ENCODE peak calls at places on chromosomes 3 and 15, in six cellular contexts. Y is Daoy, P is sigmoid colon, J is left lung, Q is fibroblast of gingiva, W is GM18507. I is an unnamed sample.
A peak's percentile ranks its signal among the peaks of the same experiment; 100 is the strongest.

GRCh38 chr3:124498891-124499290 is 231.4 kb upstream of the UMPS start:
- DNase-seq in Y (no peak), J (no peak), W (no peak), Q (no peak), P (no peak), I (no peak)

GRCh38 chr3:2094941-2095340 is 3.7 kb upstream of the CNTN4 start:
- DNase-seq in P (no peak), Y (no peak), Q (no peak), J (no peak), W (no peak), I (no peak)

GRCh38 chr15:27399236-27399635 is 428.3 kb downstream of the GABRG3 start:
- DNase-seq in P (no peak), Y (no peak), Q (no peak), W (no peak), J (no peak), I (no peak)

GRCh38 chr3:171277456-171278406 is 182.5 kb downstream of the TNIK start:
- DNase-seq in Y (no peak), W (no peak), Q (peak; percentile 26), P (no peak), J (no peak), I (no peak)

GRCh38 chr3:104102386-104102785 is 1264.3 kb upstream of the ALCAM start:
- DNase-seq in Y (no peak), P (no peak), Q (peak; percentile 25), W (no peak), J (no peak), I (peak; percentile 36)

GRCh38 chr3:169966951-169967915 is 626 bp downstream of the SEC62 start:
- DNase-seq in Y (peak; percentile 32), P (peak; percentile 76), J (peak; percentile 91), W (no peak), Q (peak; percentile 61), I (no peak)

GRCh38 chr3:126439346-126439967 is 36.2 kb downstream of the ZXDC start:
- DNase-seq in Y (no peak), W (no peak), J (peak; percentile 64), Q (no peak), P (peak; percentile 43), I (peak; percentile 45)

GRCh38 chr15:31786360-31786759 is 244.0 kb upstream of the CHRNA7 start:
- DNase-seq in Q (no peak), W (no peak), J (no peak), Y (no peak), P (no peak), I (no peak)

GRCh38 chr3:156638271-156638670 is 36.1 kb upstream of the TIPARP start:
- DNase-seq in J (no peak), W (no peak), P (no peak), Y (no peak), Q (no peak), I (no peak)

GRCh38 chr3:180980612-180981011 is 8.9 kb downstream of the DNAJC19 start:
- DNase-seq in J (no peak), W (no peak), P (no peak), Y (no peak), Q (peak; percentile 58), I (no peak)

GRCh38 chr3:185549651-185550111 is 2.7 kb downstream of the LIPH start:
- DNase-seq in Q (peak; percentile 49), P (no peak), W (no peak), J (no peak), Y (peak; percentile 10), I (no peak)

GRCh38 chr3:157274644-157275137 is 114.7 kb upstream of the CCNL1 start:
- DNase-seq in Y (no peak), Q (no peak), W (no peak), P (no peak), J (no peak), I (no peak)

GRCh38 chr15:47661661-47662180 is 55.6 kb upstream of the SEMA6D start:
- DNase-seq in Y (no peak), P (no peak), J (no peak), Q (no peak), W (no peak), I (no peak)

GRCh38 chr3:117708601-117709000 is 999.0 kb downstream of the TUSC7 start:
- DNase-seq in Q (no peak), P (no peak), J (no peak), Y (peak; percentile 45), W (no peak), I (no peak)

GRCh38 chr15:52082197-52083036 is 30.2 kb downstream of the BCL2L10 start:
- DNase-seq in P (no peak), Q (no peak), W (no peak), J (no peak), Y (no peak), I (no peak)

GRCh38 chr3:21785765-21786453 is 34.9 kb upstream of the ZNF385D start:
- DNase-seq in Q (no peak), Y (no peak), J (no peak), P (no peak), W (no peak), I (no peak)

GRCh38 chr15:97177135-97177704 is 783.3 kb upstream of the ARRDC4 start:
- DNase-seq in W (no peak), J (no peak), Y (peak; percentile 56), P (no peak), Q (no peak), I (no peak)

GRCh38 chr3:109930592-109930991 is 593.2 kb upstream of the DPPA4 start:
- DNase-seq in P (no peak), Q (no peak), W (no peak), J (no peak), Y (no peak), I (no peak)

GRCh38 chr3:35965908-35966307 is 326.6 kb downstream of the ARPP21 start:
- DNase-seq in P (no peak), J (no peak), Y (no peak), Q (peak; percentile 49), W (no peak), I (no peak)

GRCh38 chr3:4751057-4752051 is 227.9 kb upstream of the BHLHE40 start:
- DNase-seq in Y (peak; percentile 62), P (no peak), Q (peak; percentile 64), J (no peak), W (no peak), I (no peak)

GRCh38 chr15:63560741-63561448 is 36.3 kb upstream of the FBXL22 start:
- DNase-seq in Q (no peak), P (no peak), Y (no peak), J (no peak), W (no peak), I (no peak)

GRCh38 chr3:188339410-188340295 is 185.7 kb downstream of the LPP start:
- DNase-seq in P (no peak), Q (no peak), W (no peak), J (no peak), Y (no peak), I (no peak)

GRCh38 chr3:40782086-40782721 is 257.4 kb downstream of the ZNF621 start:
- DNase-seq in Y (no peak), Q (no peak), W (no peak), J (no peak), P (no peak), I (no peak)